ENCODE peak calls at places on chromosome 9, in six cellular contexts. P, L, G, K, T and Y are unnamed samples.
A peak's percentile ranks its signal among the peaks of the same experiment; 100 is the strongest.

GRCh38 chr9:129333613-129333960 is 155.5 kb upstream of the IER5L start:
- DNase-seq in L (no peak), K (no peak), G (no peak), P (no peak), T (no peak), Y (no peak)

GRCh38 chr9:137107982-137108381 is 6.6 kb downstream of the DPP7 start:
- DNase-seq in G (no peak), T (no peak), P (no peak), K (no peak), L (no peak), Y (no peak)

GRCh38 chr9:118091676-118092490 is 387.7 kb downstream of the TLR4 start:
- DNase-seq in K (no peak), T (no peak), P (no peak), L (no peak), G (no peak), Y (no peak)

GRCh38 chr9:78280982-78281668 is 15.8 kb upstream of the PSAT1 start:
- DNase-seq in G (no peak), K (peak; percentile 66), T (peak; percentile 81), P (no peak), L (peak; percentile 55), Y (no peak)

GRCh38 chr9:93510041-93510440 is 56.7 kb upstream of the FAM120AOS start:
- DNase-seq in L (no peak), T (no peak), K (no peak), P (no peak), G (no peak), Y (no peak)

GRCh38 chr9:125240649-125240999 is 519 bp downstream of the HSPA5 start:
- DNase-seq in G (peak; percentile 44), T (no peak), K (no peak), L (no peak), P (no peak), Y (peak; percentile 8)

GRCh38 chr9:93649610-93650261 is 73.4 kb downstream of the PHF2 start:
- DNase-seq in T (peak; percentile 10), L (no peak), P (no peak), G (no peak), K (no peak), Y (no peak)

GRCh38 chr9:124190761-124191160 is 67.0 kb upstream of the NEK6 start:
- DNase-seq in T (no peak), K (no peak), P (no peak), G (no peak), L (no peak), Y (no peak)

GRCh38 chr9:36191696-36192095 is 975 bp downstream of the CLTA start:
- DNase-seq in P (no peak), L (no peak), K (no peak), T (no peak), G (no peak), Y (no peak)

GRCh38 chr9:103037508-103038477 is 42.7 kb downstream of the CYLC2 start:
- DNase-seq in P (no peak), G (no peak), L (peak; percentile 89), K (peak; percentile 17), T (no peak), Y (peak; percentile 12)

GRCh38 chr9:38117646-38118045 is 48.6 kb upstream of the SHB start:
- DNase-seq in G (no peak), L (no peak), K (no peak), P (no peak), T (peak; percentile 52), Y (no peak)
- TF ChIP-seq CTCF in G (no peak), L (no peak), K (no peak), P (no peak), T (no peak), Y (no peak)

GRCh38 chr9:134769084-134769455 is 111.5 kb upstream of the FCN2 start:
- DNase-seq in L (no peak), P (no peak), K (no peak), T (no peak), G (no peak), Y (no peak)
- H3K4me3 ChIP-seq in L (no peak overlapping the region), P (no peak overlapping the region), K (no peak overlapping the region), T (no peak overlapping the region), G (no peak overlapping the region), Y (no peak overlapping the region)

GRCh38 chr9:98403715-98404114 is 148.3 kb upstream of the TBC1D2 start:
- DNase-seq in K (no peak), L (no peak), P (no peak), T (no peak), G (no peak), Y (no peak)

GRCh38 chr9:98402272-98402840 is 146.9 kb upstream of the TBC1D2 start:
- DNase-seq in P (no peak), K (no peak), L (no peak), G (no peak), T (no peak), Y (no peak)

GRCh38 chr9:98401140-98402025 is 145.9 kb upstream of the TBC1D2 start:
- DNase-seq in L (no peak), G (no peak), T (no peak), K (peak; percentile 58), P (no peak), Y (no peak)

GRCh38 chr9:98396236-98396635 is 140.8 kb upstream of the TBC1D2 start:
- DNase-seq in G (no peak), T (no peak), P (no peak), L (no peak), K (no peak), Y (no peak)

DNA sequence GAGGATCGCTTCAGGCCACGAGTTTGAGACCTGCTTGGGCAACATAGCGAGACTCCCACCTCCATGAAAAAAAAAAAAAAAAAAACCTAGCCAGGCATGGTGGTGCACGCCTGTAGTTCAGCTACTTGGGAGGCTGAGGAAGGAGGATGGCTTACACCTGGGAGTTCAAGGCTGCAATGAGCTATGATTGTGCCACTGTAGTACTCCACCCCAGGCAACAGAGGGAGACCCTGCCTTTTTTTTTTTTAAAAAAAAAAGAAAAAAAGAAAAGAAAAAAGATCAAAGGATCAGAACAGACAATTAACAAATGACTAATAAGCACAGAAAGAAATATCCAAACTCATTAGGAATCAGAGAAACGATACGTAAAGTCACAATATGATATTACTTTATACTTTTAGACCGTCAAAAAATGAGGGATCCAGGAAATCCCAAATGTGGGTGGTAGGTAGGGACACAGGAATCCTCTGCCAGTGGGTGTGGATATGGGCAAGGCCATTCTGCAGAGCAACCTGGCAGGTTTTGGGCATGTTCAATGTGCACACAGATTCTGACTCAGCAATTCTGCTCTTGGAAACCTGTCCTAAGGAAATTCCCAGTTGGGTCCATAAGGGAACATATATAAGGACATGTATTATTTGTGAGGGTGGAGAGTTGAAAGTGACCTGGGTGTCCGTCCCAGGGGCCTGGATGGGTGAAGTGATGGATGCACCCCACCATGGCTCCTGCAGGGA is 144.7 kb upstream of the TBC1D2 start:
- DNase-seq in L (no peak), G (peak; percentile 17), K (no peak), P (no peak), T (no peak), Y (peak; percentile 53)
- TF ChIP-seq CTCF in L (peak; percentile 10), G (no peak), K (no peak), P (no peak), T (no peak), Y (no peak)

DNA sequence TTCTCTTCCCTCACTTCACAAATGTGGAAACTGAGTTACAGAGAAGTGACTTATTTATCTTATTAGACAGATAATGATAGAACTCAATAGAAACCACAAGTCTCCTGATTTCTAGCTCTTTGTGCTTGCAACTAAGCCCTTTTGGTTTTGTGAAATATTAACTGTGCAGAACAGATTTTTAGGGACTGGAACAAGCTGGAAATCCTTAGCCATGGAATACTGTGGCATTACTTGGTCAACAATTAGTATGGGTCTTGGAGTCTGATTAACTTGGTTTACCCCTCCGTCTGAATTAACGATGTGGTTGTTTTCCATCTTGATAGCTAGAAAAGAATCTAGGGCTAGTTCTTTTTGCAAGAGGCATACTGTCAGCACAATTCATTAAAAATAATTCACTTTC is 584 bp upstream of the KLF9 start:
- DNase-seq in P (no peak), L (no peak), G (no peak), K (no peak), T (no peak), Y (no peak)
- H3K4me3 ChIP-seq in P (no peak overlapping the region), L (no peak overlapping the region), G (no peak overlapping the region), K (peak overlapping the region; percentile 89), T (peak overlapping the region; percentile 89), Y (no peak overlapping the region)

DNA sequence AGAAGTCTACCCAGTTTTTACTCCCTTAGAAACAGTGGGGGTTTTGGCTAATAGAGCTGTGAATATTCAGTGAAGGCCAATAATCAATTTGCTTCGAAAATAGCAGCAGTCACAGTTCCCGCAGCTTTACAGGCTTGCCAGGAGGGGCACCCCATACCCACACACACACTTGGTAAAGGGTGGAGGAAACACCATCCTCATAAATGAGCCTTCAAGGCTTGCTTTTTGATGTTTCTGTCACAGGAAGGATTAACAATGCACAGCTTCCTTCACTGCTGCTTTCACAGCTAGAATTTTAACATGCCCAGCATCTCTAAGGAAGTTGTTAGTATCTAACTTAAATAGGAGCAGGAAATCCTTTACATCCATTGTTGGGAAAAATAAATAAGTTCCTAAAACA is 1247.5 kb upstream of the C9orf72 start:
- DNase-seq in T (no peak), G (no peak), K (no peak), L (no peak), P (no peak), Y (no peak)
- TF ChIP-seq CTCF in T (no peak), G (no peak), K (no peak), L (peak; percentile 23), P (no peak), Y (no peak)